ENCODE peak calls at places on chromosome 6, in five cellular contexts. Z is NCI-H345, F is brain microvascular endothelial cell, O is iPS DF 6.9, D is retina. J is an unnamed sample.

GRCh38 chr6:2186516-2186915 is 58.9 kb downstream of the GMDS start:
- DNase-seq in F (no peak), O (no peak), Z (no peak), D (no peak), J (no peak)

GRCh38 chr6:36851632-36852031 is 12.4 kb upstream of the CPNE5 start:
- DNase-seq in F (no peak), Z (no peak), O (no peak), D (no peak), J (no peak)

GRCh38 chr6:13941902-13942301 is 17.1 kb downstream of the RNF182 start:
- DNase-seq in D (no peak), O (no peak), F (no peak), Z (no peak), J (no peak)

GRCh38 chr6:14924126-14925024 is 321.5 kb upstream of the JARID2 start:
- DNase-seq in O (peak; percentile 20), D (no peak), Z (peak; percentile 60), F (no peak), J (no peak)

GRCh38 chr6:72218125-72218524 is 331.8 kb downstream of the RIMS1 start:
- DNase-seq in O (peak; percentile 57), F (peak; percentile 38), D (peak; percentile 38), Z (peak; percentile 32), J (peak; percentile 14)

GRCh38 chr6:149317656-149318571 is at the start of gene TAB2:
- DNase-seq in F (no peak), O (no peak), Z (peak; percentile 24), D (peak; percentile 68), J (peak; percentile 81)

GRCh38 chr6:135475292-135475886 is 22.2 kb downstream of the AHI1 start:
- DNase-seq in O (no peak), Z (no peak), F (no peak), D (no peak), J (no peak)

GRCh38 chr6:12811519-12811918 is 95.0 kb downstream of the PHACTR1 start:
- DNase-seq in Z (no peak), O (no peak), D (no peak), F (no peak), J (no peak)

GRCh38 chr6:137494967-137495595 is 887 bp upstream of the OLIG3 start:
- DNase-seq in F (no peak), D (peak; percentile 78), Z (no peak), O (no peak), J (no peak)

GRCh38 chr6:90336591-90336990 is 39.9 kb upstream of the BACH2 start:
- DNase-seq in Z (no peak), O (no peak), D (no peak), F (no peak), J (no peak)

GRCh38 chr6:36590237-36590636 is 3.9 kb upstream of the SRSF3 start:
- DNase-seq in O (no peak), F (peak; percentile 70), Z (no peak), D (no peak), J (no peak)